ENCODE peak calls at places on chromosomes 7 and 10, in four cellular contexts. Y, U, C and I are unnamed samples.

GRCh38 chr10:119166564-119166963 is 1.1 kb upstream of the SFXN4 start:
- DNase-seq in C (peak; percentile 16), U (no peak), Y (no peak), I (no peak)

GRCh38 chr7:151071032-151071866 is 9.4 kb downstream of the FASTK start:
- DNase-seq in Y (no peak), C (no peak), U (no peak), I (no peak)

GRCh38 chr7:54811925-54812264 is 52.9 kb upstream of the SEC61G start:
- DNase-seq in U (no peak), C (no peak), Y (no peak), I (no peak)

GRCh38 chr10:29326886-29327789 is 38.3 kb downstream of the LYZL1 start:
- DNase-seq in U (no peak), C (no peak), Y (no peak), I (no peak)

GRCh38 chr7:13411641-13412040 is 577.8 kb downstream of the ETV1 start:
- DNase-seq in Y (peak; percentile 18), U (no peak), C (no peak), I (no peak)

GRCh38 chr10:84075226-84076046 is 63.9 kb upstream of the GHITM start:
- DNase-seq in U (no peak), Y (no peak), C (no peak), I (no peak)

GRCh38 chr7:85172530-85172941 is 14.3 kb downstream of the SEMA3D start:
- DNase-seq in C (no peak), U (no peak), Y (no peak), I (no peak)

GRCh38 chr10:44955408-44956070 is 4.1 kb upstream of the RASSF4 start:
- DNase-seq in Y (no peak), U (no peak), C (no peak), I (no peak)

GRCh38 chr10:95275726-95276366 is 15.0 kb downstream of the PDLIM1 start:
- DNase-seq in U (no peak), C (no peak), Y (no peak), I (no peak)

GRCh38 chr10:118737594-118738302 is 17.0 kb downstream of the CACUL1 start:
- DNase-seq in C (no peak), U (no peak), Y (no peak), I (no peak)

GRCh38 chr10:67520924-67521520 is 175.0 kb downstream of the CTNNA3 start:
- DNase-seq in Y (peak; percentile 73), C (peak; percentile 42), U (no peak), I (peak; percentile 11)

GRCh38 chr10:13121500-13121854 is 21.5 kb downstream of the OPTN start:
- DNase-seq in Y (no peak), U (no peak), C (no peak), I (no peak)

GRCh38 chr7:53350241-53350640 is 314.8 kb downstream of the POM121L12 start:
- DNase-seq in C (peak; percentile 75), Y (peak; percentile 74), U (no peak), I (no peak)

GRCh38 chr10:16646474-16647059 is 124.9 kb upstream of the C1QL3 start:
- DNase-seq in C (no peak), Y (no peak), U (no peak), I (no peak)

GRCh38 chr10:122102867-122103525 is 114.0 kb downstream of the TACC2 start:
- DNase-seq in Y (no peak), U (no peak), C (no peak), I (no peak)

GRCh38 chr10:124064676-124065075 is 28.7 kb downstream of the CHST15 start:
- DNase-seq in U (no peak), Y (no peak), C (no peak), I (no peak)

GRCh38 chr10:93180402-93181040 is 106.8 kb downstream of the CYP26A1 start:
- DNase-seq in U (no peak), C (no peak), Y (no peak), I (no peak)

GRCh38 chr10:61971016-61971350 is 69.5 kb downstream of the ARID5B start:
- DNase-seq in U (no peak), Y (no peak), C (no peak), I (no peak)

GRCh38 chr10:4670737-4671136 is 155.3 kb upstream of the AKR1E2 start:
- DNase-seq in C (no peak), U (no peak), Y (no peak), I (no peak)

GRCh38 chr10:44261296-44261695 is 123.6 kb downstream of the CXCL12 start:
- DNase-seq in C (no peak), U (no peak), Y (no peak), I (no peak)

GRCh38 chr7:158023563-158024350 is 563.9 kb downstream of the PTPRN2 start:
- DNase-seq in U (no peak), C (no peak), Y (peak; percentile 1), I (no peak)

GRCh38 chr10:86960003-86960862 is 1.8 kb downstream of the SNCG start:
- DNase-seq in U (no peak), Y (peak; percentile 66), C (peak; percentile 72), I (peak; percentile 86)

GRCh38 chr7:85068796-85069195 is 118.1 kb downstream of the SEMA3D start:
- DNase-seq in Y (no peak), C (no peak), U (no peak), I (no peak)

GRCh38 chr7:135929692-135930091 is 47.5 kb downstream of the MTPN start:
- DNase-seq in U (no peak), C (no peak), Y (no peak), I (no peak)

GRCh38 chr7:127937066-127937680 is 94.1 kb downstream of the LRRC4 start:
- DNase-seq in C (no peak), Y (no peak), U (no peak), I (no peak)

GRCh38 chr7:142746268-142746667 is 3.0 kb upstream of the PRSS1 start:
- DNase-seq in C (no peak), U (no peak), Y (no peak), I (no peak)

GRCh38 chr7:115183431-115184057 is 261.6 kb downstream of the MDFIC start:
- DNase-seq in Y (no peak), U (no peak), C (no peak), I (no peak)

GRCh38 chr7:38840736-38841460 is 68.1 kb downstream of the VPS41 start:
- DNase-seq in Y (no peak), C (no peak), U (no peak), I (no peak)

GRCh38 chr10:98374176-98374969 is 40.6 kb downstream of the PYROXD2 start:
- DNase-seq in Y (no peak), C (no peak), U (no peak), I (no peak)

GRCh38 chr7:731440-732085 is 4.5 kb upstream of the PRKAR1B start:
- DNase-seq in Y (no peak), C (no peak), U (no peak), I (no peak)

GRCh38 chr7:134885967-134886352 is 100.3 kb upstream of the AGBL3 start:
- DNase-seq in U (no peak), Y (no peak), C (no peak), I (no peak)

GRCh38 chr10:68196707-68197106 is 35.2 kb downstream of the ATOH7 start:
- DNase-seq in U (no peak), Y (no peak), C (no peak), I (no peak)

GRCh38 chr7:139940866-139941265 is 111.8 kb downstream of the TBXAS1 start:
- DNase-seq in Y (no peak), U (no peak), C (no peak), I (no peak)

GRCh38 chr10:116082211-116082610 is 190.8 kb downstream of the GFRA1 start:
- DNase-seq in Y (no peak), C (no peak), U (no peak), I (no peak)

GRCh38 chr10:17835688-17836087 is 26.5 kb downstream of the MRC1 start:
- DNase-seq in C (no peak), Y (peak; percentile 2), U (no peak), I (no peak)

GRCh38 chr10:12874501-12874900 is 127.0 kb downstream of the CCDC3 start:
- DNase-seq in U (no peak), C (no peak), Y (no peak), I (no peak)

GRCh38 chr7:47008461-47008860 is 573.5 kb downstream of the TNS3 start:
- DNase-seq in C (no peak), Y (no peak), U (no peak), I (no peak)

GRCh38 chr10:78648256-78648860 is 420.4 kb upstream of the ZMIZ1 start:
- DNase-seq in U (no peak), Y (no peak), C (no peak), I (no peak)